ENCODE peak calls at places on chromosomes 6 and 20, in five cellular contexts. Y is type B pancreatic cell, Q is sigmoid colon, W is HCT116, E is fibroblast of lung. F is an unnamed sample.
A peak's percentile ranks its signal among the peaks of the same experiment; 100 is the strongest.

GRCh38 chr20:48563191-48563884 is 264.5 kb downstream of the PREX1 start:
- DNase-seq in Y (no peak), Q (no peak), W (no peak), E (no peak), F (no peak)

GRCh38 chr6:158068156-158068892 is 86.7 kb downstream of the SYNJ2 start:
- DNase-seq in Y (no peak), Q (peak; percentile 53), W (no peak), E (no peak), F (no peak)

GRCh38 chr6:73610444-73611275 is 43.1 kb downstream of the SLC17A5 start:
- DNase-seq in Y (no peak), Q (no peak), W (peak; percentile 18), E (peak; percentile 33), F (no peak)

GRCh38 chr20:32702706-32703425 is 29.1 kb upstream of the C20orf203 start:
- DNase-seq in Y (no peak), Q (no peak), W (no peak), E (no peak), F (no peak)

GRCh38 chr20:41318271-41318649 is 729 bp upstream of the ZHX3 start:
- DNase-seq in Y (no peak), Q (no peak), W (no peak), E (no peak), F (no peak)

GRCh38 chr6:100230115-100230975 is 234.4 kb downstream of the SIM1 start:
- DNase-seq in Y (no peak), Q (no peak), W (no peak), E (no peak), F (no peak)

GRCh38 chr6:135163440-135163738 is 17.7 kb upstream of the MYB start:
- DNase-seq in Y (no peak), Q (no peak), W (no peak), E (no peak), F (no peak)

GRCh38 chr6:116447496-116448011 is 13.6 kb upstream of the CALHM6 start:
- DNase-seq in Y (no peak), Q (no peak), W (no peak), E (peak; percentile 98), F (no peak)

GRCh38 chr20:51446230-51446629 is 96.3 kb downstream of the NFATC2 start:
- DNase-seq in Y (no peak), Q (no peak), W (no peak), E (no peak), F (no peak)

GRCh38 chr20:45291526-45291925 is 15.1 kb upstream of the RBPJL start:
- DNase-seq in Y (no peak), Q (no peak), W (no peak), E (no peak), F (no peak)

GRCh38 chr6:35218021-35218420 is 4.3 kb downstream of the SCUBE3 start:
- DNase-seq in Y (no peak), Q (no peak), W (no peak), E (peak; percentile 54), F (no peak)

GRCh38 chr6:33962186-33962585 is 158.4 kb upstream of the MLN start:
- DNase-seq in Y (peak; percentile 37), Q (no peak), W (no peak), E (peak; percentile 17), F (no peak)

DNA sequence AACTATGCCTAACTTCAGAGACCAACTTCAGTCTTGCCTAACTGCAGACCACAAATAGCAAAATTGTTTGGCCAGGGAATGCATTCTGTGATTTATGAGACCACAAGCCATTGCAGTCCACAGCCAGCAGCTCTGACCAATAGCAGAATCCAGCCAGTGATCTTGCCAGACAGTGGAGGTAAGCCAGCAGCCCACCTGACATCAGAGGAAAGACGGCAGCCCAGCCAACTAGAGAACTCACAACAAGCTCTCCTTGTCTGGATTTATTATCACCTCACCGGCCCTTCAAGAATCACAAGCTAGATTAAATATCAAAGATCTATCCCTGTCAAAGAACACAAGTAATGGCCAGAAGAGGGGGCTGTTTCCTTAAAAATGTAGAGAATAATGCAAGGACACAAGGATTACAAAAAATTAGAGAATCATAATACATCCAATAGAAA is 66.5 kb upstream of the SLC35F1 start:
- DNase-seq in Y (no peak), Q (no peak), W (peak; percentile 68), E (peak; percentile 74), F (peak; percentile 51)
- TF ChIP-seq CTCF in Y (peak; percentile 85), Q (no peak), W (peak; percentile 41), E (peak; percentile 27), F (peak; percentile 77)

GRCh38 chr6:43275782-43276179 is 22.3 kb upstream of the SLC22A7 start:
- DNase-seq in Y (no peak), Q (no peak), W (no peak), E (no peak), F (no peak)

GRCh38 chr6:43277643-43278523 is 20.2 kb upstream of the SLC22A7 start:
- DNase-seq in Y (no peak), Q (no peak), W (no peak), E (peak; percentile 36), F (no peak)

GRCh38 chr6:43274916-43275597 is 23.0 kb upstream of the SLC22A7 start:
- DNase-seq in Y (no peak), Q (no peak), W (no peak), E (no peak), F (no peak)

GRCh38 chr6:43277083-43277642 is 20.9 kb upstream of the SLC22A7 start:
- DNase-seq in Y (no peak), Q (no peak), W (no peak), E (no peak), F (no peak)

DNA sequence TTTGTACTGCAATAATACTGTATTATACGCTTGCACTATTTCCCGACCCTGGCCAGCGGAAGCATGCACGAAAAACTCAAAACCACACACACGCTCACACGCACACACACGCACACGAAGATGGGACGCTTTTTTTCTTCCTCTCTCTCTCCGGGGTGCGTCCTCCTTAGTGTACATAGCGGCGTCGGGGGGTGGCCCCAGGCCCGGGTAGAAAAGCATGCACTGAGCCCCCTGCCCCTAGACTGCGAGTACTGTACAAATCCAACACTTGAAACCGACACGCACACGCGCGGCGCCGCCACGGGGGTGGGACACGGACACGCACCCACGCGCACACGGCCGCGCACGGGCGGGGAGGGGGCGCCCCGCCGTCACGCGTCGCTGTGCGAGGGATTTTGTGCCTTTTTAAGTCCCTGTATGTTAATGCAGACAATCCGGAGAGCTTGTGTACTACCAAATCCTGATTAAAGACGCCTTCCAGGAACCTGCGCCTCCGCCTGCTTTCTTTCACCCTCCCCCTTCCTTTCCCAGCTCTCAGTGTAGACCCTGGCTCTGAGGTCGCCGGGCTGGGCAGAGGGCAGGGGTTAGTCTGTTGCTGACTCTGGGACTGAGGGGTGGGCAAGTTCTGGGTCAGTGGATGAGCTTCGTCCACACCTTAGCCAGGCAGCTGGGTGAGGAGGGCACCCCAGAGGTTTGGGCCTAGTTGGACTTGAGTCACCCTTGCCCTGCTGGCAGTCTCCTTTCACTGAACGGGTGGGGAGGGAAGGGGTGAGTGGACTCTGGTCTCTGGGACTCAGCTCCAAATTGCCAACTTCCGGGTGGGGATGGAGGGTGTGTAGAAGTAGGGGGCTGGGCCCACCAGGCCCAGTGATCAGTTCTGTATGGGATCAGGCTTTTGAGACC is 21.6 kb upstream of the SLC22A7 start:
- DNase-seq in Y (no peak), Q (no peak), W (no peak), E (no peak), F (no peak)
- TF ChIP-seq CTCF in Y (no peak), Q (no peak), W (no peak), E (no peak), F (no peak)

DNA sequence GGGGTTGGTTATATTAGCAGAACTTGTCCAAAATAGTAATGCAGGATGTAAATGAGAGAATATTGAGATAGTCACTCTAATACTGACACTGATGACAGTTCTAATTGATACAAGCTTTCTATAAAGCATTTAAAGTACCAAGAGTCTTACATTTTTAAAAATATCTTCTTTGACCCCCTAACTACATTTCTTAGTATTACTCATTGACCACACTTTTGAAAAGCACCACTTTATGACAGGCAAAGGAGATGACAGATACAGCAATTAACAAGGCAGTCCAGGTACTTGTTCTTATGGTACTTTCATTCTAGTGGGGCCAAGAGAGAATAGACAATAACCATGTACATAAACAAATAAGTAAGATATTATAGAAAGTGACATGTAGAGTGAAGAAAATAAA is 139.4 kb upstream of the EYA4 start:
- DNase-seq in Y (no peak), Q (no peak), W (no peak), E (peak; percentile 58), F (no peak)
- TF ChIP-seq CTCF in Y (no peak), Q (no peak), W (no peak), E (no peak), F (no peak)

GRCh38 chr6:165559632-165560031 is 103.4 kb downstream of the PDE10A start:
- DNase-seq in Y (no peak), Q (no peak), W (no peak), E (no peak), F (no peak)

GRCh38 chr6:165562421-165563090 is 100.5 kb downstream of the PDE10A start:
- DNase-seq in Y (no peak), Q (no peak), W (no peak), E (no peak), F (no peak)

GRCh38 chr6:165552248-165552736 is 110.7 kb downstream of the PDE10A start:
- DNase-seq in Y (no peak), Q (no peak), W (no peak), E (no peak), F (no peak)

GRCh38 chr6:165556116-165556843 is 106.8 kb downstream of the PDE10A start:
- DNase-seq in Y (no peak), Q (no peak), W (no peak), E (no peak), F (no peak)

DNA sequence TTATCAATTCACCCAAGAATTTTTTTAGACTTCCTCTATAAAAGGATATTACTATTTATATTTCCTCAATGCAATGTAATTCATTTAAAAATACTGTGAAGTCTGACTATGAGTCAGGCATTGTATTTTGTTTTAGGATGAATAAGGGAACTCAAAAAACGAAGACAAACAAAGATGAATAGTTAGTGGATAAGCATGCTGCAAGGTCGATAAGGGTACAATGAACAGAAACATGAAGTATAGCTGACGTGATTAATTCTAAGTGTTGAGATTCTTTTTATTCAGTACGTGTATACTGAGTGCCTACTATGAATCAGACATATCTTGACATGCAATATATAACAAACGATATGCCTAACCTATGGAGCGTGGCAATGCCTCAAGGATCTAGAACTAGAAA is 105.4 kb downstream of the PDE10A start:
- DNase-seq in Y (no peak), Q (no peak), W (no peak), E (no peak), F (no peak)
- TF ChIP-seq CTCF in Y (no peak), Q (no peak), W (no peak), E (no peak), F (no peak)